ENCODE peak calls at places on chromosomes 4 and X, in five cellular contexts. One of them, this sample, is unnamed.
A peak's percentile ranks its signal among the peaks of the same experiment; 100 is the strongest.

GRCh38 chr4:42361475-42361874 is 35.8 kb upstream of the SHISA3 start:
- DNase-seq in EH: no peak
- DNase-seq in upper lobe of right lung: no peak
- DNase-seq in DMS53: no peak
- DNase-seq in NCI-H2081: no peak
- DNase-seq in this sample: no peak

GRCh38 chrX:37905436-37906147 is 58.2 kb upstream of the DYNLT3 start:
- DNase-seq in EH: peak; percentile 14
- DNase-seq in upper lobe of right lung: no peak
- DNase-seq in DMS53: peak; percentile 63
- DNase-seq in NCI-H2081: peak; percentile 40
- DNase-seq in this sample: peak; percentile 47

GRCh38 chr4:632926-633325 is 7.6 kb downstream of the PDE6B start:
- DNase-seq in EH: no peak
- DNase-seq in upper lobe of right lung: peak; percentile 27
- DNase-seq in DMS53: no peak
- DNase-seq in NCI-H2081: no peak
- DNase-seq in this sample: no peak

GRCh38 chr4:78779280-78779679 is 3.1 kb downstream of the BMP2K start:
- DNase-seq in EH: peak; percentile 46
- DNase-seq in upper lobe of right lung: no peak
- DNase-seq in DMS53: peak; percentile 18
- DNase-seq in NCI-H2081: no peak
- DNase-seq in this sample: no peak

GRCh38 chr4:30722092-30722915 is 2.1 kb downstream of the PCDH7 start:
- DNase-seq in EH: no peak
- DNase-seq in upper lobe of right lung: no peak
- DNase-seq in DMS53: no peak
- DNase-seq in NCI-H2081: no peak
- DNase-seq in this sample: no peak

GRCh38 chr4:114417214-114417613 is 181.4 kb upstream of the UGT8 start:
- DNase-seq in EH: no peak
- DNase-seq in upper lobe of right lung: no peak
- DNase-seq in DMS53: peak; percentile 62
- DNase-seq in NCI-H2081: peak; percentile 59
- DNase-seq in this sample: no peak

GRCh38 chrX:56763556-56764152 is 34.6 kb downstream of the NBDY start:
- DNase-seq in EH: no peak
- DNase-seq in upper lobe of right lung: no peak
- DNase-seq in DMS53: no peak
- DNase-seq in NCI-H2081: no peak
- DNase-seq in this sample: no peak

GRCh38 chr4:4504783-4505182 is 37.1 kb downstream of the STX18 start:
- DNase-seq in EH: no peak
- DNase-seq in upper lobe of right lung: no peak
- DNase-seq in DMS53: no peak
- DNase-seq in NCI-H2081: no peak
- DNase-seq in this sample: no peak

GRCh38 chr4:168515222-168516011 is 18.6 kb downstream of the PALLD start:
- DNase-seq in EH: no peak
- DNase-seq in upper lobe of right lung: no peak
- DNase-seq in DMS53: peak; percentile 32
- DNase-seq in NCI-H2081: peak; percentile 66
- DNase-seq in this sample: no peak

GRCh38 chr4:133095591-133095990 is 53.5 kb upstream of the PCDH10 start:
- DNase-seq in EH: no peak
- DNase-seq in upper lobe of right lung: no peak
- DNase-seq in DMS53: no peak
- DNase-seq in NCI-H2081: no peak
- DNase-seq in this sample: no peak

GRCh38 chrX:2632533-2633504 is 58.3 kb upstream of the CD99 start:
- DNase-seq in EH: peak; percentile 43
- DNase-seq in upper lobe of right lung: no peak
- DNase-seq in DMS53: no peak
- DNase-seq in NCI-H2081: no peak
- DNase-seq in this sample: no peak

GRCh38 chr4:121726642-121727268 is 30.0 kb upstream of the ANXA5 start:
- DNase-seq in EH: peak; percentile 75
- DNase-seq in upper lobe of right lung: no peak
- DNase-seq in DMS53: peak; percentile 65
- DNase-seq in NCI-H2081: peak; percentile 47
- DNase-seq in this sample: no peak

GRCh38 chr4:176845636-176846035 is 52.9 kb upstream of the VEGFC start:
- DNase-seq in EH: peak; percentile 96
- DNase-seq in upper lobe of right lung: no peak
- DNase-seq in DMS53: no peak
- DNase-seq in NCI-H2081: no peak
- DNase-seq in this sample: no peak

GRCh38 chr4:183097251-183098079 is 1.6 kb upstream of the WWC2 start:
- DNase-seq in EH: no peak
- DNase-seq in upper lobe of right lung: peak; percentile 69
- DNase-seq in DMS53: no peak
- DNase-seq in NCI-H2081: no peak
- DNase-seq in this sample: no peak

GRCh38 chrX:33840176-33840575 is 291.9 kb downstream of the FAM47A start:
- DNase-seq in EH: no peak
- DNase-seq in upper lobe of right lung: no peak
- DNase-seq in DMS53: peak; percentile 9
- DNase-seq in NCI-H2081: peak; percentile 72
- DNase-seq in this sample: no peak

GRCh38 chr4:56215901-56216300 is 171.4 kb downstream of the AASDH start:
- DNase-seq in EH: peak; percentile 9
- DNase-seq in upper lobe of right lung: no peak
- DNase-seq in DMS53: no peak
- DNase-seq in NCI-H2081: no peak
- DNase-seq in this sample: no peak

GRCh38 chrX:72268601-72269365 is 8.3 kb downstream of the RPS4X start:
- DNase-seq in EH: peak; percentile 76
- DNase-seq in upper lobe of right lung: no peak
- DNase-seq in DMS53: no peak
- DNase-seq in NCI-H2081: no peak
- DNase-seq in this sample: no peak

This sample was measured in stimulated activated effector memory CD8-positive, alpha-beta T cell treated with anti-CD3 and anti-CD28 coated beads, Interleukin-12 subunit alpha, Interleukin-12 subunit beta, amount 100 ng/mL, for 72 hours.